ENCODE peak calls at places on chromosome 18, in nine cellular contexts. T is HEK293T, N is pancreas, K is amygdala, B is non-pigmented ciliary epithelial cell, R is progenitor cell of endocrine pancreas, E is hepatocyte, D is EH, F is NCI-H1417 treated with DMSO at 0.1 percent for 48 hours. J is an unnamed sample.

GRCh38 chr18:24659837-24660720 is 199.6 kb downstream of the HRH4 start:
- DNase-seq in F (peak; percentile 7), R (no peak), D (peak; percentile 11), T (no peak), B (no peak), E (no peak), K (no peak), N (peak; percentile 9), J (peak; percentile 42)

GRCh38 chr18:12408247-12408869 is 629 bp downstream of the PRELID3A start:
- DNase-seq in N (no peak), T (no peak), E (no peak), F (no peak), K (no peak), B (no peak), D (peak; percentile 43), R (no peak), J (peak; percentile 47)

GRCh38 chr18:23276456-23276855 is 141.2 kb downstream of the CABLES1 start:
- DNase-seq in N (no peak), E (no peak), B (no peak), D (no peak), F (no peak), R (no peak), T (no peak), K (no peak), J (no peak)

GRCh38 chr18:75083131-75083530 is 125.8 kb downstream of the PTGR3 start:
- DNase-seq in R (no peak), T (no peak), D (no peak), E (no peak), K (no peak), F (no peak), N (no peak), B (no peak), J (no peak)

GRCh38 chr18:77069931-77070330 is 62.7 kb downstream of the MBP start:
- DNase-seq in R (no peak), B (no peak), T (no peak), D (no peak), E (no peak), K (no peak), N (no peak), F (no peak), J (no peak)

GRCh38 chr18:49855711-49856110 is 42.4 kb upstream of the ACAA2 start:
- DNase-seq in T (no peak), K (no peak), F (no peak), B (no peak), R (no peak), N (no peak), D (no peak), E (no peak), J (no peak)

GRCh38 chr18:65983750-65984149 is 232.9 kb downstream of the CDH7 start:
- DNase-seq in D (no peak), B (no peak), E (no peak), N (no peak), F (no peak), T (no peak), R (no peak), K (no peak), J (no peak)

GRCh38 chr18:3118195-3119010 is 101.4 kb downstream of the MYOM1 start:
- DNase-seq in F (no peak), N (peak; percentile 15), B (no peak), R (no peak), D (no peak), K (no peak), E (no peak), T (no peak), J (no peak)

GRCh38 chr18:54608008-54608642 is 17.1 kb downstream of the DYNAP start:
- DNase-seq in T (no peak), F (no peak), D (peak; percentile 20), N (no peak), E (no peak), B (no peak), K (no peak), R (no peak), J (no peak)

GRCh38 chr18:48660346-48661228 is 121.8 kb downstream of the CTIF start:
- DNase-seq in K (no peak), N (no peak), T (no peak), R (no peak), D (no peak), F (no peak), B (no peak), E (no peak), J (peak; percentile 6)

GRCh38 chr18:46387426-46388131 is 269.4 kb downstream of the LOXHD1 start:
- DNase-seq in N (no peak), K (no peak), B (no peak), F (no peak), R (no peak), E (no peak), T (no peak), D (peak; percentile 3), J (no peak)

GRCh38 chr18:48862116-48862515 is 88.6 kb downstream of the SMAD7 start:
- DNase-seq in N (no peak), T (no peak), E (no peak), B (no peak), K (no peak), D (no peak), R (no peak), F (no peak), J (no peak)

GRCh38 chr18:48032876-48033769 is 102.7 kb upstream of the SMAD2 start:
- DNase-seq in F (no peak), T (no peak), K (no peak), R (no peak), N (no peak), E (peak; percentile 53), D (peak; percentile 37), B (peak; percentile 41), J (peak; percentile 2)

GRCh38 chr18:11251891-11252270 is 102.5 kb upstream of the PIEZO2 start:
- DNase-seq in K (no peak), D (no peak), R (no peak), N (no peak), T (no peak), B (no peak), F (no peak), E (no peak), J (no peak)

GRCh38 chr18:51997129-51997528 is 342.9 kb upstream of the DCC start:
- DNase-seq in K (no peak), F (no peak), R (no peak), E (no peak), N (no peak), B (no peak), D (no peak), T (no peak), J (no peak)

GRCh38 chr18:36769611-36770314 is 59.0 kb downstream of the TPGS2 start:
- DNase-seq in K (no peak), D (no peak), T (peak; percentile 79), B (no peak), E (no peak), R (no peak), N (no peak), F (no peak), J (no peak)

GRCh38 chr18:79204889-79205807 is 136.0 kb downstream of the ATP9B start:
- DNase-seq in D (no peak), R (no peak), F (no peak), B (no peak), N (no peak), T (no peak), K (no peak), E (no peak), J (no peak)

GRCh38 chr18:36546028-36546427 is 248.5 kb downstream of the FHOD3 start:
- DNase-seq in F (no peak), N (no peak), K (no peak), R (no peak), E (no peak), D (no peak), B (no peak), T (no peak), J (no peak)

J was measured in left colon.